ENCODE peak calls at places on chromosomes 7 and 10, in five cellular contexts. T is PC-3, E is GM23338, P is mammary epithelial cell, C is stomach. M is an unnamed sample. For H3K27me3, the result is how much of the 10 kb centered on the place peaks cover.

GRCh38 chr10:124677291-124677690 is 66.9 kb downstream of the FAM53B start:
- DNase-seq in T (no peak), E (no peak), P (no peak), C (no peak), M (no peak)

GRCh38 chr7:103640031-103640779 is 194.2 kb upstream of the SLC26A5 start:
- DNase-seq in T (peak), E (no peak), P (peak), C (no peak), M (peak)

GRCh38 chr7:100198266-100198665 is 20.5 kb downstream of the STAG3 start:
- DNase-seq in T (no peak), E (no peak), P (no peak), C (no peak), M (no peak)

GRCh38 chr10:63368365-63368764 is 97.4 kb downstream of the JMJD1C start:
- DNase-seq in T (no peak), E (no peak), P (no peak), C (no peak), M (no peak)

GRCh38 chr10:130138479-130138866 is 2.3 kb downstream of the GLRX3 start:
- DNase-seq in T (peak), E (no peak), P (peak), C (no peak), M (peak)

GRCh38 chr7:2993868-2994267 is 49.8 kb downstream of the CARD11 start:
- DNase-seq in T (no peak), E (peak), P (no peak), C (peak), M (no peak)

GRCh38 chr7:12951397-12951801 is 264.0 kb downstream of the ARL4A start:
- DNase-seq in T (peak), E (no peak), P (peak), C (no peak), M (peak)

GRCh38 chr7:137343483-137343841 is at the start of gene PTN:
- DNase-seq in T (peak), E (peak), P (peak), C (no peak), M (peak)

GRCh38 chr10:102744374-102745051 is 765 bp downstream of the WBP1L start:
- DNase-seq in T (no peak), E (peak), P (no peak), C (peak), M (no peak)

GRCh38 chr7:152435384-152436278 is at the start of gene KMT2C:
- DNase-seq in T (peak), E (peak), P (peak), C (peak), M (peak)

GRCh38 chr7:102044984-102045673 is 227.7 kb downstream of the CUX1 start:
- DNase-seq in T (no peak), E (no peak), P (no peak), C (peak), M (peak)

GRCh38 chr10:125003901-125004467 is 62.1 kb downstream of the ZRANB1 start:
- DNase-seq in T (no peak), E (no peak), P (no peak), C (peak), M (no peak)

GRCh38 chr7:92547579-92547978 is 19.0 kb downstream of the RBM48 start:
- DNase-seq in T (no peak), E (no peak), P (no peak), C (no peak), M (no peak)

GRCh38 chr7:23093546-23093945 is 12.0 kb upstream of the KLHL7 start:
- DNase-seq in T (peak), E (no peak), P (peak), C (no peak), M (peak)

GRCh38 chr7:2758673-2759603 is 70.9 kb downstream of the AMZ1 start:
- DNase-seq in T (no peak), E (no peak), P (no peak), C (no peak), M (no peak)

GRCh38 chr10:95741807-95742528 is 14.0 kb upstream of the ENTPD1 start:
- DNase-seq in T (no peak), E (peak), P (peak), C (no peak), M (peak)

GRCh38 chr10:70255329-70256299 is 22.4 kb upstream of the PPA1 start:
- DNase-seq in T (peak), E (peak), P (peak), C (no peak), M (no peak)

GRCh38 chr7:38615665-38616064 is 15.5 kb downstream of the AMPH start:
- DNase-seq in T (no peak), E (no peak), P (no peak), C (no peak), M (no peak)

GRCh38 chr10:7084255-7085005 is 326.4 kb downstream of the SFMBT2 start:
- DNase-seq in T (no peak), E (no peak), P (no peak), C (no peak), M (no peak)

GRCh38 chr10:15113766-15114165 is 16.6 kb downstream of the RPP38 start:
- DNase-seq in T (no peak), E (no peak), P (no peak), C (no peak), M (no peak)
- H3K27ac ChIP-seq in T (no peak), E (no peak), P (no peak), C (no peak), M (no peak)

DNA sequence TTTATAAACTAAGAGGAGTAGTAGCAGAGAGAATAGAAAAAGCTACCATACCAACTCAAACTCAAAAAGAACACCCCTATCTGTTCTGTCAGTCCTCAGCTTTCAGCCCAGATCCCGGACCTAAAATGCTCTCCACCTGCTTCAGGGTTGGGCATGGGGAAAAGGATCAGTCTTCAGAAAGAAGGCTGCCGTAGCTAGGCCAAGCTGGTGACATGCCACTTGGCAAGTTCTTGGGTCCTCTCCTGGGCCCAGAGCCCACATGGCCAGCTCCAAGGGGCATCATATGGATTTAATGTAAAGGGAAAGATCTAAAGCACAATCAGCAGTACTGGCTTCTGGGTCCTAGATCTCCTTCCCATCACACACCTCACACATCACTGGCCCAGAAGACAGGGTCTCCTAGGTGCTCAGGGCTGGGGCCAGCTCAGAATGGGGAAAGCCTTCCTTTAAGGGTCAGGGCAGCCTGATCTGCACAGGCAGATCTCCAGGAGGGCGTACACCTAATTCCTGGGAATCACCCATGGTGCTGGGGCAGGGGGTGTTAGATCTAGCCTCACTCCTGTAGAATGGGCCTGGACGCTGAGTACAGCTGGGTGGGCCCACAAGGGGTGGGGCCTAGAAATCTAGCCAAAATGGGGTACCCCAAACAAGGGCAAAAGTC is 2.5 kb downstream of the VAX1 start:
- DNase-seq in T (no peak), E (no peak), P (no peak), C (no peak), M (no peak)
- H3K27me3 ChIP-seq in T (under half), E (half or more), P (half or more), C (half or more), M (half or more)

GRCh38 chr10:5012595-5012994 is 8.9 kb upstream of the AKR1C2 start:
- DNase-seq in T (no peak), E (no peak), P (no peak), C (no peak), M (no peak)

GRCh38 chr10:5013385-5013784 is 9.7 kb upstream of the AKR1C2 start:
- DNase-seq in T (peak), E (no peak), P (no peak), C (no peak), M (no peak)

GRCh38 chr10:5018150-5018549 is 14.5 kb upstream of the AKR1C2 start:
- DNase-seq in T (no peak), E (no peak), P (no peak), C (no peak), M (no peak)

GRCh38 chr10:5014936-5015335 is 11.3 kb upstream of the AKR1C2 start:
- DNase-seq in T (peak), E (no peak), P (no peak), C (no peak), M (no peak)
- TF ChIP-seq CTCF in T (peak), E (peak), P (peak), C (no peak), M (no peak)

DNA sequence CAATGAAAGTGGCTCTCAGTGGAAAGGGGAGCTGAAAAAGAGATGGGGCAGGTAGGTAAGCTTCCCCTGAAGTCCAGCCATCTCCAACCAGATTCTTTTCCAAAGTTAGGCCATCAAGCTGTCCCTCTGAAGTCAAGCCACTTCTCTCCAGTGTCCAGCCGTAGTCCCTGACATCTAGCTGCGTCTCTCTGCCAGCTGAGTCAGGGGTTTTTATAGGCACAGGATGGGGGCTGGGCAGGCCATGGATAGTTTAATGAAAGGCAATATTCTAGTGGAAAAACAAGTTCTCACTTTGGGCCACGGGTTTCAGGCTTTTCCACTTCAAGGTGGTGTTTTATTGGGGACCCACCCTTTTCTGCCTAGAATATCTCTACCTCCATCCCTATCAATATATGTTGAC is 36.8 kb downstream of the AVL9 start:
- DNase-seq in T (peak), E (no peak), P (no peak), C (no peak), M (no peak)
- H3K27ac ChIP-seq in T (no peak), E (no peak), P (no peak), C (no peak), M (no peak)

DNA sequence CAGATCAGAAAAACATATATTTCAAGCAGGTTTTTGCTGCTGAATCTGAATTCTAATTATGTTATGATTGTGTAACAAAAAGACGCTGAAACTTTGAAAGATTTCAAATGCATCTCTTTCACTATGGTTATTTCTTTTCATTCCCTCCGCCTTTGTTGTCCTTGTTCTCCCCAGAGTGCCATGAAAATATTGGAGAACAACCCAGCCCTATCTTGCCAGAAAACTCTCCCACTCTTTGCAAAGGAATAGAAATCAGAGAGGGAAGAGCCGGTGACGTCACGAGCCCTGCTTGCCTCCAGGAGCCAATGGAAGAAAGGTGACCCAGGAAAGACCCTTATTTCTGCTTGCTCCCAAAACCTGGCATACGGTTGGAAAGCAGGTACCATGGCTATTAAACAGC is 3.4 kb downstream of the GFRA1 start:
- DNase-seq in T (no peak), E (peak), P (no peak), C (no peak), M (no peak)
- H3K27me3 ChIP-seq in T (under half), E (half or more), P (half or more), C (half or more), M (under half)

DNA sequence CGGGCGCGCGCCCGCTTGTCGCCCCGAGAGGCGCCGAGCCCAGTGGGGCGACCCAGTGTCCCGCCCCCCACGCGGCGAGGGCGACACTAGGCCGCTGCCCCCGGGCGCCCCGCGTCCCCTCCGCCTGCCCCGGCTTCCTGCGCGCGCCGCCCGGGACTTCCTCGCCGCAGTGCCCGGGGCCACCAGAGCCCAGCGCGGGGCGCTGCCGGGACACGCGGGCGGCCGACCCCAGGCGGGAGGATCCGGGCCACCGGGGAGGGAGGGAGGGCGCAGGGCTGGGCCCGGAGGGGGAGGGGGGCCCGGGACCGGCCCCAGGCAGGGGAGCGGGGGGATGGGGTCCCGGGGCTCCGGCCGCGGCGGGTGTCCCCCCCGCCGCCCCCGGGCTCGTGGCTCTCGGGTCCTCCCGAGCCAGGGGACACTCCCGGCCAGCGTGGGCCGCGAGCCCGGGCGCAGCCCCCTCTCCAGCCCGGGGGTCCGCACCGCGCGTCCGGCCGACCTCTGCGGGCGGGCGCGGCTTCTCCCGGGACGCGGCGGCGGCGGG is 435 bp upstream of the PWWP2B start:
- DNase-seq in T (peak), E (peak), P (no peak), C (peak), M (no peak)
- TF ChIP-seq CTCF in T (no peak), E (peak), P (no peak), C (peak), M (peak)

M was measured in brain microvascular endothelial cell.